ENCODE peak calls at places on chromosome 4, in four cellular contexts. M is CD4-positive, alpha-beta T cell; P is heart right ventricle; F is tibial nerve. G is an unnamed sample.
A peak's percentile ranks its signal among the peaks of the same experiment; 100 is the strongest.

GRCh38 chr4:128979934-128980333 is 113.4 kb downstream of the SCLT1 start:
- DNase-seq in M (no peak), P (no peak), F (no peak), G (no peak)

GRCh38 chr4:24988776-24989175 is 42.0 kb downstream of the LGI2 start:
- DNase-seq in F (no peak), M (no peak), P (no peak), G (no peak)

GRCh38 chr4:39502034-39502658 is 25.1 kb downstream of the UGDH start:
- DNase-seq in F (no peak), P (no peak), M (no peak), G (no peak)

GRCh38 chr4:169307581-169307980 is 36.8 kb upstream of the SH3RF1 start:
- DNase-seq in F (no peak), P (no peak), M (no peak), G (no peak)

GRCh38 chr4:150217804-150218203 is 139.6 kb downstream of the DCLK2 start:
- DNase-seq in P (no peak), F (no peak), M (no peak), G (no peak)

GRCh38 chr4:158411180-158411721 is 110.4 kb upstream of the RXFP1 start:
- DNase-seq in M (no peak), P (no peak), F (no peak), G (no peak)

GRCh38 chr4:101183658-101184373 is 163.5 kb downstream of the PPP3CA start:
- DNase-seq in M (no peak), P (no peak), F (no peak), G (no peak)

GRCh38 chr4:182429896-182430295 is 186.7 kb downstream of the TENM3 start:
- DNase-seq in M (no peak), F (no peak), P (no peak), G (no peak)

GRCh38 chr4:78528327-78528726 is 23.2 kb upstream of the ANXA3 start:
- DNase-seq in M (no peak), P (no peak), F (no peak), G (no peak)

GRCh38 chr4:55879224-55879623 is 25.8 kb downstream of the EXOC1 start:
- DNase-seq in P (no peak), F (no peak), M (no peak), G (no peak)

GRCh38 chr4:89305712-89306437 is 1.7 kb downstream of the GPRIN3 start:
- DNase-seq in M (no peak), P (no peak), F (no peak), G (no peak)

GRCh38 chr4:37802068-37802666 is 24.3 kb upstream of the PGM2 start:
- DNase-seq in M (no peak), P (peak; percentile 53), F (no peak), G (no peak)

GRCh38 chr4:119113033-119113655 is 22.5 kb upstream of the MYOZ2 start:
- DNase-seq in P (no peak), M (no peak), F (no peak), G (no peak)

GRCh38 chr4:147822128-147822527 is 90.2 kb downstream of the ARHGAP10 start:
- DNase-seq in M (no peak), P (peak; percentile 84), F (peak; percentile 94), G (peak; percentile 73)

GRCh38 chr4:83272900-83273299 is 11.7 kb downstream of the COQ2 start:
- DNase-seq in M (no peak), F (no peak), P (no peak), G (no peak)

GRCh38 chr4:121863787-121864186 is 6.5 kb downstream of the BBS7 start:
- DNase-seq in F (no peak), P (no peak), M (no peak), G (no peak)

GRCh38 chr4:168604496-168605373 is 107.9 kb downstream of the PALLD start:
- DNase-seq in M (no peak), F (no peak), P (peak; percentile 67), G (no peak)

GRCh38 chr4:1714303-1715001 is 2.3 kb upstream of the SLBP start:
- DNase-seq in M (no peak), P (no peak), F (no peak), G (no peak)

GRCh38 chr4:84583871-84584373 is 995 bp downstream of the CDS1 start:
- DNase-seq in F (no peak), M (no peak), P (no peak), G (no peak)

GRCh38 chr4:83599183-83599582 is 63.3 kb downstream of the GPAT3 start:
- DNase-seq in F (no peak), M (no peak), P (no peak), G (no peak)

GRCh38 chr4:163744861-163745260 is 250.4 kb downstream of the TMA16 start:
- DNase-seq in M (no peak), P (no peak), F (no peak), G (no peak)

GRCh38 chr4:123363729-123364128 is 32.9 kb upstream of the SPRY1 start:
- DNase-seq in F (no peak), M (no peak), P (no peak), G (no peak)

GRCh38 chr4:129344058-129344457 is 248.1 kb downstream of the C4orf33 start:
- DNase-seq in M (no peak), F (no peak), P (peak; percentile 5), G (no peak)

GRCh38 chr4:95304898-95305297 is 243.9 kb downstream of the UNC5C start:
- DNase-seq in P (no peak), M (no peak), F (no peak), G (no peak)

GRCh38 chr4:123986268-123986798 is 589.7 kb downstream of the SPRY1 start:
- DNase-seq in P (peak; percentile 74), F (peak; percentile 30), M (no peak), G (no peak)

GRCh38 chr4:172042714-172043114 is 229.5 kb downstream of the GALNTL6 start:
- DNase-seq in F (no peak), P (no peak), M (no peak), G (no peak)

GRCh38 chr4:53905935-53906377 is 158.4 kb downstream of the CHIC2 start:
- DNase-seq in F (no peak), M (no peak), P (peak; percentile 40), G (no peak)
- TF ChIP-seq CTCF in F (no peak), M (no peak), P (no peak), G (no peak)

DNA sequence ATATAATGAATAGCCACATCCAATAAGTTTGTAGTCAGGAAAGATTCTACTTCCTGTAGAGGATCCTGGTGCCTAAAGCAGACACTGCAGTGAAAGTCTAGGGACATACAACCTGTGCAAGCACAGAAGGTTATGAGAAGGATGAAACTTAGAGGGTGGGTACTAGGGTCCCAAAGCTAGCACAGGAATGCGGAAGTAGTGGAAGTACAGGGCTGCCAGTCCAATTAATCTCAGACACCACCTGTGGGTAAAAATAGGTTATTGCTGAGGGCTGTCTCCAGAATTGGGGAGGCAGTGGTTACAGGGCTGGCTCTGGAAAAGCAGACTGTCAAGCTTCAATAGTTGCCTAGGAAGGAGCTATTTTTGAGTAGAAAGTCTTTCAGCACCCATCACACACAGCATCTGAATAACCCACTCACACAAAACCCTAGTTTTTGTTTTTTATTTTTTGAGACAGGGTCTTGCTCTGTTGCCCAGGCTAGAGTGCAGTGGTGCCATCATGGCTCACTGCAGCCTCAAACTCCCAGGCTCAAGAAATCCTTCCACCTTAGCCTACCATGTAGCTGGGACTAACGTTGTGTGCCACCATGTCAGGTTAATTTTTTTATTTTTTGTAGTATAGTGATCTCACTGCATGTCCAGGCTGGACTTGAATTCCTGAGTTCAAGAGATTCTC is 50.8 kb upstream of the ELF2 start:
- DNase-seq in M (no peak), F (no peak), P (no peak), G (no peak)
- TF ChIP-seq CTCF in M (peak; percentile 11), F (no peak), P (peak; percentile 20), G (no peak)

GRCh38 chr4:71540749-71541269 is 202.0 kb downstream of the SLC4A4 start:
- DNase-seq in M (no peak), F (no peak), P (no peak), G (no peak)
- TF ChIP-seq CTCF in M (no peak), F (no peak), P (no peak), G (no peak)

DNA sequence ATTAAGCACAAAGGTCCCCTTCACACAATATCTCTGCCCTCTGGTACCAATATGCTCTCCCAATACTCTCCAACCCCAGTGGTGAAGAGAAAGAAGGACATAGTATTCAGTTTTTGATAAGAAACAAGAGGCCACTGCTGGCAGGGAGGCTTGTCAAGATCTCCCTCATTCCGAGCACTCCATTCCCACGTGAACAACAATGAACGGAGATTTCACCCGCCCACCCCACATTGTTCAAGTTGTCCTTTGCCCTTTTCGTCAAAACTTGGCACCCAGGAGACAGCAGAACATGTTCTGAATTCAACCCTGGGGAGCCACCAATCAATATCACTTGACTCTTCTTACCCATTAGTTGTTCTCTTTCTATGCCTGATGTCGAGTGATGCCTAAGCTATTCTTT is 54.2 kb upstream of the SLC25A4 start:
- DNase-seq in P (no peak), M (no peak), F (no peak), G (no peak)
- TF ChIP-seq CTCF in P (no peak), M (no peak), F (no peak), G (no peak)

DNA sequence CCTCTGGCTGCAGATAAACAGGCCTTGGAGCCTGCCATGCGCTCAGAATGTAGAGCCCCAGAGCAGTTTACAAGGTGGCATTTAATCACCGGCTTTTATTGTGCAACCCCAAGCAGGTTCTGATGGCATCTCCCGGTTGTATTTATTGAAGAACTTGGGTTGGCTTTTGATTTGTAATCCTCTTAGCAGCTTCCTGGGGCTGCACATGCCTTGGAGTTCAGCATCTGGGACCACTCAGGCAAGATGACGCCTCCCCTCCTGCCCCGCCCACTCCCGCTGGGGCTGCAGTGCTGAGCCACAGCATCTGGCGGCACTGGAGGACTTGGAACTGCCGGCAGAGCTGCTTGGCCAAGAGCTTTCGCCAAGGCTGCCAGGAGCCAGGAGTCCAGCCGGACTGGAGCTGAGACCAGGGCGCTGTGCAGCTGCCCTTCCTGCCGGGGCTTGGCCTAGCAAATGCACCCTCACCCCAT is 5.3 kb downstream of the HTRA3 start:
- DNase-seq in M (no peak), F (peak; percentile 82), P (peak; percentile 87), G (no peak)
- TF ChIP-seq CTCF in M (no peak), F (peak; percentile 14), P (peak; percentile 36), G (no peak)

GRCh38 chr4:164997324-164997723 is 19.9 kb upstream of the TRIM61 start:
- DNase-seq in M (no peak), F (no peak), P (no peak), G (no peak)
- TF ChIP-seq CTCF in M (no peak), F (no peak), P (no peak), G (no peak)

DNA sequence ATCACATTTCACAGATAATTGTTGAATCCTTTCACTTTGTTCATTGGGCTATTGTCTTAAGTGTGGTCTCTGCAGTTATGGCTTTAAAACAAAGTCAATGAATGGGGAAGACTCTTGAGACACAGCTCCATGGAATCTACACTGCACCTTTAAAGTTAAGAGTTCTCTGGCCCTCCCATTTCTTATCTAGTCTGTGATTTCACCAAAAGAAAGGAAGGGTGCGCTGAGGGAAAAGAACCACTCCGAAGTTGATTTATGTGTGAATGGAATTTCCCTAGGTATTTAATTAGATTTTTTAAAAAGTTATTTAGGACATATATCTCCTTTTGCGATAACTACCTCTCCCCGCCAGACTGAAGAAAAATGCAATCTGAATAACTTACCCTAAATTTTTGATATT is 2.5 kb downstream of the SEPTIN11 start:
- DNase-seq in P (no peak), M (no peak), F (no peak), G (no peak)
- TF ChIP-seq CTCF in P (no peak), M (no peak), F (no peak), G (no peak)

GRCh38 chr4:108054025-108054424 is 64.3 kb downstream of the HADH start:
- DNase-seq in F (no peak), P (no peak), M (peak; percentile 39), G (no peak)

GRCh38 chr4:108055787-108056186 is 66.1 kb downstream of the HADH start:
- DNase-seq in F (no peak), P (no peak), M (no peak), G (no peak)

GRCh38 chr4:108051343-108051742 is 61.7 kb downstream of the HADH start:
- DNase-seq in M (no peak), P (no peak), F (no peak), G (no peak)

GRCh38 chr4:108052511-108052910 is 62.8 kb downstream of the HADH start:
- DNase-seq in P (no peak), M (no peak), F (no peak), G (no peak)

GRCh38 chr4:108053281-108053701 is 63.6 kb downstream of the HADH start:
- DNase-seq in M (no peak), P (no peak), F (no peak), G (no peak)
- TF ChIP-seq CTCF in M (no peak), P (no peak), F (no peak), G (no peak)

G was measured in omental fat pad.